ENCODE peak calls at places on chromosomes 7 and 10, in four cellular contexts. R is GM12878, C is K562, K is HepG2. U is an unnamed sample.

GRCh38 chr10:27995311-27995710 is 3.6 kb downstream of the ODAD2 start:
- DNase-seq in K (no peak), C (no peak), R (no peak), U (no peak)

GRCh38 chr10:60203993-60204618 is 185.6 kb downstream of the ANK3 start:
- DNase-seq in K (peak), C (peak), R (no peak), U (peak)

GRCh38 chr7:157991761-157992160 is 595.9 kb downstream of the PTPRN2 start:
- DNase-seq in R (no peak), C (no peak), K (no peak), U (no peak)

GRCh38 chr7:4817178-4817905 is 41.9 kb downstream of the AP5Z1 start:
- DNase-seq in K (no peak), C (no peak), R (no peak), U (no peak)

GRCh38 chr7:158413962-158414961 is 173.4 kb downstream of the PTPRN2 start:
- DNase-seq in C (peak), K (no peak), R (no peak), U (no peak)

GRCh38 chr7:131587315-131587923 is 31.0 kb upstream of the PODXL start:
- DNase-seq in R (no peak), K (no peak), C (no peak), U (no peak)

GRCh38 chr10:123808286-123808685 is 83.3 kb downstream of the CPXM2 start:
- DNase-seq in C (no peak), R (no peak), K (no peak), U (no peak)

GRCh38 chr7:158368449-158368848 is 219.2 kb downstream of the PTPRN2 start:
- DNase-seq in R (no peak), K (no peak), C (no peak), U (no peak)

GRCh38 chr7:40733111-40733510 is 598.3 kb downstream of the SUGCT start:
- DNase-seq in K (peak), C (no peak), R (no peak), U (no peak)

GRCh38 chr10:64379898-64380297 is 858.7 kb downstream of the REEP3 start:
- DNase-seq in K (peak), C (peak), R (no peak), U (no peak)

GRCh38 chr10:101230185-101230917 is 1.1 kb upstream of the LBX1 start:
- DNase-seq in C (no peak), K (no peak), R (no peak), U (peak)

GRCh38 chr7:90119178-90119971 is 34.9 kb upstream of the STEAP1 start:
- DNase-seq in K (no peak), C (no peak), R (no peak), U (no peak)

GRCh38 chr10:48582970-48583369 is 21.9 kb downstream of the ARHGAP22 start:
- DNase-seq in C (no peak), R (no peak), K (no peak), U (no peak)

GRCh38 chr7:74029094-74029785 is 1.3 kb downstream of the ELN start:
- DNase-seq in C (no peak), K (no peak), R (no peak), U (no peak)

GRCh38 chr7:67380858-67381257 is 384.2 kb downstream of the TYW1 start:
- DNase-seq in K (no peak), C (no peak), R (no peak), U (no peak)

GRCh38 chr10:129971381-129972144 is 7.5 kb upstream of the EBF3 start:
- DNase-seq in R (no peak), K (peak), C (peak), U (peak)

GRCh38 chr7:78379148-78379547 is 580.6 kb downstream of the PHTF2 start:
- DNase-seq in K (no peak), R (no peak), C (no peak), U (no peak)

GRCh38 chr7:155466814-155467675 is 9.1 kb downstream of the EN2 start:
- DNase-seq in K (peak), R (no peak), C (no peak), U (no peak)

GRCh38 chr7:7565746-7566650 is 686 bp upstream of the MIOS start:
- DNase-seq in K (peak), C (no peak), R (no peak), U (no peak)

GRCh38 chr7:1665721-1666250 is 4.3 kb upstream of the ELFN1 start:
- DNase-seq in K (no peak), R (no peak), C (peak), U (peak)

GRCh38 chr7:22429386-22429785 is 70.6 kb downstream of the STEAP1B start:
- DNase-seq in K (no peak), R (no peak), C (no peak), U (no peak)

GRCh38 chr7:158188676-158189075 is 398.9 kb downstream of the PTPRN2 start:
- DNase-seq in K (no peak), C (no peak), R (no peak), U (no peak)

DNA sequence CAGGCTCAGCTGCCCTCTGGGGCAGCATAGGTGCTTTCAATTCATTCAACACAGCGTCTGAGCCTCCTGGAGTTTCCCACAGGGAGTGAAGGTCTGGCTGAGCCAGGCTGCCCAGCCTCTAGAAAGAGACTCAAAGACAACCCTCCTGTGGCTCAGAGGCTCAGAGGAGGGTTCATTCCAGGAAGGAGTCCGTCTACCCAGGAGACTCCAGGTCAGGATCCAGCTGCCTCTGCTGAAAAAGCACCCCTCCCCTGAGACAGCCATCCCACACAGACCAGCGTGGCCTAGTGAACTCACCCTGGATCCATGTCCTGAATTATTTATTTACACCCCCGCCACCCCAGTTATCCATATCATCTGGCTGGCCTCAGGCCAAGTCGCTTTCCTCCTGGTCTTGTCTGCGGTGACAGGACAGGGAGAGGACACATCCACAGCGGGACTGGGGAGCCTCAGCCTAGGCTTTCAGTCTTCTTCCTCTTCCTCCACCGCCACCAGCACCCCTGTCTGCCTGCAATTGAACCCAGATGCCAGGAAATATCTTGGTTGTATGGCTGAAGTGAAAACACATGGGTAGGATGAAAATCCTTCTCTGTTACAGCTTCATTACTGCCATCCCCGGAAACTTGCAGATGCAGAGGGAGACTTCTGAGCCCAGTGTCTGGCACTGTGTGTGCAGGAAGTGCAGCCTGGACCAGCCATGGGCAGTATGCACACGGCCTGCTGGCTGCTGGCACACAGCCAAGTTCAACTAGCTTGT is 44.0 kb upstream of the COL13A1 start:
- DNase-seq in R (no peak), C (peak), K (no peak), U (no peak)
- TF ChIP-seq BHLHE40 in R (no peak), C (no peak), K (no peak), U (no peak)

GRCh38 chr7:137667633-137668387 is 179.0 kb downstream of the DGKI start:
- DNase-seq in C (no peak), K (no peak), R (no peak), U (no peak)
- TF ChIP-seq FOXK2 in C (no peak), K (no peak), R (no peak), U (no peak)

DNA sequence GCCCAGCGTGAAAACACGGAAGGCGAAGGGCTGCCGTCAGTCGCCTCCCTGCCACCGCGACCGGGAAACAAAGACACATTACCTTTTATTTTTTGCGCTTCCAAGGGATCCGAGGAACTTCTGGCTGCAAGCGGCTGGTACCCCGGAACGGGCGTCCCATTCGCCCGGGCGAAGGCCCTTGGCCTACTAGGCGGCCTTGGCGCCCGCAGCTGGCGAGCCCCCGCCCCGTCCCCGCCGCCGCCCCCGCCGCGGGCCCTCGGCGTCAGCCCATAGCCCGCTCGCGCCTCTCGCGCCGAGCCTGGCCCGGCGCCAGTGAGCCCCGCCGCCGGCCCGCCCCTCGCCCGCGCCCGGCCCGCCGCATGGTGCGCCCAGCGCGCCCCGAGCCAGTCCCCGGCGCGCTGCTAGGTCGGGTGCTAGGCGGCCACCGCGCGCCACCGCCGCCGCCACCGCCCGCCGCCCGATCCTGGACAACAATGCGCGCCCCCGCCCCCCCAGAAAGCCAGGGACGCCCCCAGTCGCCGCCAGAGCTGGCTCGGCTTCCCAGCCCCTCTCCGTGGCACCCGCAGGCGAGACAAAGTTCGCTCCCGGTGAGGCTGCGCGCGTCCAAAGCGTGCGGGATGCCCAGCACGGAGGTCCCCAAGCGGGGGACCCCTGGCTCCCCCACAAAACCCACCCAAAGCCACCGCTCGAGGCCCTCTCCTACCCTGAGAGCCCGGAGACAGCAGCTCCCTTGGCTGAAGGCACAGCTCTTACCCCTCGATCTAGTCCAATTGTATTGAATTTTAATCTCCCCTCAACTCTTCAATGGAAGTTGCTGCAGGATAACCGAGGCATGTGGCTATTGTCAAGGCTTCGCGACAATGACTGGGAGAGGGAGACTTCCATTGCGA is 305.0 kb downstream of the PRPF18 start:
- DNase-seq in C (no peak), K (no peak), R (no peak), U (peak)
- TF ChIP-seq SP1 in C (no peak), K (no peak), R (no peak), U (no peak)

GRCh38 chr10:11612004-11613001 is 853 bp upstream of the USP6NL start:
- DNase-seq in R (no peak), K (no peak), C (peak), U (no peak)
- TF ChIP-seq BHLHE40 in R (no peak), K (no peak), C (peak), U (no peak)

GRCh38 chr10:3537518-3537917 is 247.5 kb downstream of the KLF6 start:
- DNase-seq in R (no peak), K (no peak), C (no peak), U (no peak)
- TF ChIP-seq FOXK2 in R (no peak), K (no peak), C (no peak), U (no peak)

DNA sequence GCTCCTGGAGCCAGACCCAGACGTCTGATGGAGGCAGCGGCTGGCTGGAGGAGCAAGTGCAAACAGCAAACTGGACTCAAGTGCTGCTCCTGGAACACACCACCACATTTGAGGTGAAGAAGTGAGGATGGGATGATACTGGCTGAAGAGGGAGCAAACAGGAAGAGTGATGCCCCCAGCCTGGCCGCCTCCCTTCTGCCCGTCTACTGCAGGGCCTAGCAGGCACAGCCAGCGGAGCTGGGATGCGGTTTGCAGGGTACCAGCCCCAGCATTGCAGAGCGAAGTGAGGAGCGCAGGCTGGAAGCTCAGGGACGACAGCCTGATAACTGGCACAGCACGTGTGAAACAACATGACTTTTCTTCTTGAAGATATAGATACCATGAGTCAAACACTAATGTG is 111.8 kb upstream of the ZNF32 start:
- DNase-seq in R (no peak), C (no peak), K (no peak), U (no peak)
- TF ChIP-seq SP1 in R (no peak), C (no peak), K (no peak), U (no peak)

GRCh38 chr10:132536241-132536963 is 1.2 kb upstream of the INPP5A start:
- DNase-seq in C (no peak), R (no peak), K (no peak), U (no peak)

GRCh38 chr10:132538790-132539421 is 1.3 kb downstream of the INPP5A start:
- DNase-seq in C (no peak), R (no peak), K (no peak), U (no peak)

GRCh38 chr10:132536964-132537712 is 449 bp upstream of the INPP5A start:
- DNase-seq in C (peak), R (peak), K (peak), U (peak)

GRCh38 chr10:132538031-132538789 is 623 bp downstream of the INPP5A start:
- DNase-seq in C (no peak), K (no peak), R (no peak), U (peak)

GRCh38 chr10:132537713-132538020 is at the start of gene INPP5A:
- DNase-seq in K (no peak), R (no peak), C (no peak), U (no peak)
- TF ChIP-seq BHLHE40 in K (no peak), R (no peak), C (no peak), U (no peak)

GRCh38 chr10:97180367-97180763 is 5.4 kb downstream of the SLIT1 start:
- DNase-seq in C (no peak), K (no peak), R (no peak), U (no peak)

GRCh38 chr10:97178074-97178473 is 7.7 kb downstream of the SLIT1 start:
- DNase-seq in R (no peak), K (no peak), C (no peak), U (no peak)

GRCh38 chr10:97179731-97180366 is 5.9 kb downstream of the SLIT1 start:
- DNase-seq in C (no peak), K (peak), R (no peak), U (no peak)

GRCh38 chr10:97180986-97181385 is 4.8 kb downstream of the SLIT1 start:
- DNase-seq in R (no peak), K (no peak), C (no peak), U (no peak)

GRCh38 chr10:97179311-97179710 is 6.4 kb downstream of the SLIT1 start:
- DNase-seq in R (no peak), K (no peak), C (no peak), U (no peak)
- TF ChIP-seq FOXK2 in R (no peak), K (no peak), C (no peak), U (no peak)

GRCh38 chr7:3082386-3082785 is 38.7 kb upstream of the CARD11 start:
- DNase-seq in K (no peak), R (no peak), C (no peak), U (no peak)

GRCh38 chr7:3078458-3078857 is 34.8 kb upstream of the CARD11 start:
- DNase-seq in C (no peak), K (no peak), R (no peak), U (no peak)

GRCh38 chr7:3083350-3083749 is 39.7 kb upstream of the CARD11 start:
- DNase-seq in K (no peak), C (no peak), R (no peak), U (no peak)

GRCh38 chr7:3080106-3080505 is 36.4 kb upstream of the CARD11 start:
- DNase-seq in R (no peak), K (no peak), C (no peak), U (no peak)

GRCh38 chr7:3082831-3083230 is 39.2 kb upstream of the CARD11 start:
- DNase-seq in C (peak), R (no peak), K (no peak), U (no peak)
- TF ChIP-seq SP1 in C (no peak), R (no peak), K (no peak), U (no peak)

GRCh38 chr7:150903627-150904026 is 51.3 kb downstream of the AOC1 start:
- DNase-seq in K (no peak), R (no peak), C (no peak), U (no peak)
- TF ChIP-seq BHLHE40 in K (no peak), R (no peak), C (no peak), U (no peak)

U was measured in HEK293T.